ENCODE peak calls at places on chromosomes 11 and 22, in ten cellular contexts. E is activated CD8-positive, alpha-beta T cell treated with anti-CD3 and anti-CD28 coated beads for 36 hours; G is A549; F is left colon; W is stimulated activated naive CD8-positive, alpha-beta T cell treated with anti-CD3 and anti-CD28 coated beads, Interleukin-15, Interleukin-2, amounts not matched to agents 100 U/mL and 50 U/mL, for 24 hours; A is left lung; Q is SK-N-SH treated with all-trans-retinoic acid at 6 μM for 48 hours; S is upper lobe of right lung; Y is CD4-positive, alpha-beta T cell; M is activated CD4-positive, alpha-beta T cell treated with anti-CD3 and anti-CD28 coated beads for 36 hours. U is an unnamed sample.
A peak's percentile ranks its signal among the peaks of the same experiment; 100 is the strongest.

GRCh38 chr11:86355256-86355655 is 19.4 kb upstream of the CCDC81 start:
- ATAC-seq in E (no peak), G (no peak), F (no peak), W (no peak), A (no peak), Q (no peak), S (no peak), Y (no peak), M (no peak), U (no peak)

GRCh38 chr11:78855146-78855545 is 280.5 kb upstream of the NARS2 start:
- ATAC-seq in E (no peak), G (no peak), F (no peak), W (no peak), A (no peak), Q (peak; percentile 19), S (no peak), Y (no peak), M (no peak), U (no peak)

GRCh38 chr22:26744892-26745808 is 87.8 kb downstream of the MIAT start:
- ATAC-seq in E (no peak), G (peak; percentile 77), F (peak; percentile 93), W (no peak), A (no peak), Q (no peak), S (peak; percentile 54), Y (no peak), M (no peak), U (no peak)

GRCh38 chr11:92347404-92347803 is 122.8 kb downstream of the FAT3 start:
- ATAC-seq in E (no peak), G (no peak), F (no peak), W (no peak), A (no peak), Q (no peak), S (no peak), Y (no peak), M (no peak), U (no peak)

GRCh38 chr11:129248618-129249017 is 56.5 kb upstream of the ARHGAP32 start:
- ATAC-seq in E (no peak), G (peak; percentile 85), F (peak; percentile 71), W (no peak), A (peak; percentile 47), Q (peak; percentile 84), S (no peak), Y (no peak), M (no peak), U (no peak)

GRCh38 chr11:64248578-64248977 is 1.8 kb upstream of the PPP1R14B start:
- ATAC-seq in E (no peak), G (no peak), F (no peak), W (no peak), A (no peak), Q (no peak), S (no peak), Y (no peak), M (no peak), U (no peak)

GRCh38 chr11:44631831-44632230 is 66.4 kb downstream of the CD82 start:
- ATAC-seq in E (no peak), G (no peak), F (no peak), W (no peak), A (no peak), Q (no peak), S (no peak), Y (no peak), M (no peak), U (no peak)

GRCh38 chr11:34601609-34602008 is 19.3 kb upstream of the EHF start:
- ATAC-seq in E (no peak), G (no peak), F (peak; percentile 21), W (no peak), A (peak; percentile 48), Q (no peak), S (no peak), Y (no peak), M (no peak), U (no peak)

GRCh38 chr11:117096140-117096972 is 1.9 kb downstream of the SIK3 start:
- ATAC-seq in E (peak; percentile 15), G (peak; percentile 40), F (peak; percentile 5), W (peak; percentile 29), A (no peak), Q (no peak), S (no peak), Y (peak; percentile 50), M (peak; percentile 33), U (peak; percentile 39)

GRCh38 chr11:61922539-61922938 is 5.2 kb upstream of the RAB3IL1 start:
- ATAC-seq in E (no peak), G (no peak), F (peak; percentile 27), W (no peak), A (peak; percentile 72), Q (peak; percentile 82), S (peak; percentile 81), Y (no peak), M (no peak), U (no peak)

GRCh38 chr11:69058501-69059270 is 10.0 kb downstream of the TPCN2 start:
- ATAC-seq in E (no peak), G (no peak), F (no peak), W (no peak), A (no peak), Q (no peak), S (no peak), Y (no peak), M (no peak), U (no peak)

GRCh38 chr11:73761403-73761945 is 600 bp upstream of the RAB6A start:
- ATAC-seq in E (peak; percentile 11), G (peak; percentile 24), F (peak; percentile 10), W (peak; percentile 1), A (peak; percentile 4), Q (peak; percentile 10), S (no peak), Y (peak; percentile 4), M (peak; percentile 8), U (peak; percentile 15)

GRCh38 chr11:116733959-116734517 is 38.7 kb downstream of the BUD13 start:
- ATAC-seq in E (no peak), G (no peak), F (peak; percentile 47), W (no peak), A (no peak), Q (no peak), S (no peak), Y (no peak), M (no peak), U (no peak)

GRCh38 chr22:30310881-30311771 is 15.6 kb downstream of the TBC1D10A start:
- ATAC-seq in E (no peak), G (peak; percentile 53), F (peak; percentile 83), W (no peak), A (peak; percentile 83), Q (peak; percentile 83), S (peak; percentile 83), Y (no peak), M (no peak), U (no peak)

GRCh38 chr11:110339456-110339855 is 43.0 kb upstream of the RDX start:
- ATAC-seq in E (no peak), G (no peak), F (no peak), W (peak; percentile 29), A (no peak), Q (no peak), S (no peak), Y (no peak), M (no peak), U (peak; percentile 20)

GRCh38 chr11:11944444-11944843 is 64.0 kb downstream of the DKK3 start:
- ATAC-seq in E (no peak), G (no peak), F (no peak), W (no peak), A (no peak), Q (no peak), S (no peak), Y (no peak), M (no peak), U (no peak)

GRCh38 chr11:3170756-3171670 is 5.9 kb upstream of the OSBPL5 start:
- ATAC-seq in E (no peak), G (peak; percentile 5), F (no peak), W (no peak), A (no peak), Q (no peak), S (no peak), Y (no peak), M (no peak), U (no peak)

GRCh38 chr11:61768376-61769076 is 16.1 kb downstream of the MYRF start:
- ATAC-seq in E (no peak), G (no peak), F (no peak), W (no peak), A (no peak), Q (no peak), S (no peak), Y (no peak), M (no peak), U (no peak)

GRCh38 chr11:126732981-126733380 is 267.6 kb downstream of the KIRREL3 start:
- ATAC-seq in E (no peak), G (no peak), F (no peak), W (no peak), A (no peak), Q (no peak), S (no peak), Y (no peak), M (no peak), U (no peak)

GRCh38 chr11:37280194-37280593 is 682.2 kb upstream of the RAG2 start:
- ATAC-seq in E (no peak), G (no peak), F (no peak), W (no peak), A (no peak), Q (no peak), S (no peak), Y (no peak), M (no peak), U (no peak)

GRCh38 chr22:39933741-39934140 is 26.5 kb upstream of the TMA7B start:
- ATAC-seq in E (peak; percentile 8), G (no peak), F (no peak), W (peak; percentile 3), A (no peak), Q (no peak), S (no peak), Y (peak; percentile 21), M (no peak), U (peak; percentile 13)

GRCh38 chr11:45754261-45754709 is 50.7 kb upstream of the SLC35C1 start:
- ATAC-seq in E (no peak), G (peak; percentile 34), F (no peak), W (no peak), A (peak; percentile 74), Q (peak; percentile 50), S (peak; percentile 81), Y (no peak), M (no peak), U (no peak)

GRCh38 chr11:72863091-72863490 is 48.9 kb downstream of the ATG16L2 start:
- ATAC-seq in E (no peak), G (no peak), F (no peak), W (no peak), A (no peak), Q (no peak), S (no peak), Y (no peak), M (no peak), U (no peak)

GRCh38 chr11:69460540-69461257 is 20.8 kb upstream of the LINC01488 start:
- ATAC-seq in E (no peak), G (no peak), F (no peak), W (no peak), A (peak; percentile 82), Q (no peak), S (peak; percentile 74), Y (no peak), M (no peak), U (no peak)

GRCh38 chr11:66529069-66529468 is 16.8 kb downstream of the ZDHHC24 start:
- ATAC-seq in E (no peak), G (no peak), F (no peak), W (no peak), A (no peak), Q (no peak), S (no peak), Y (no peak), M (no peak), U (no peak)

GRCh38 chr11:65452806-65453490 is 30.4 kb downstream of the NEAT1 start:
- ATAC-seq in E (no peak), G (peak; percentile 0), F (no peak), W (no peak), A (no peak), Q (peak; percentile 59), S (no peak), Y (no peak), M (no peak), U (no peak)